ENCODE peak calls at places on chromosomes 2 and 18, in five cellular contexts. One of them, this sample, is unnamed.
A peak's percentile ranks its signal among the peaks of the same experiment; 100 is the strongest.

GRCh38 chr2:102034683-102035606 is 43.2 kb downstream of the IL1R2 start:
- DNase-seq in Peyer's patch: no peak
- DNase-seq in CD14-positive monocyte: no peak
- DNase-seq in IMR-90: no peak
- DNase-seq in cardiac fibroblast: no peak
- DNase-seq in this sample: no peak

GRCh38 chr2:106167067-106167466 is 27.0 kb downstream of the UXS1 start:
- DNase-seq in IMR-90: no peak
- DNase-seq in cardiac fibroblast: no peak
- DNase-seq in Peyer's patch: no peak
- DNase-seq in CD14-positive monocyte: no peak
- DNase-seq in this sample: no peak

GRCh38 chr18:56162316-56162715 is 476.1 kb downstream of the TXNL1 start:
- DNase-seq in CD14-positive monocyte: no peak
- DNase-seq in cardiac fibroblast: peak; percentile 47
- DNase-seq in Peyer's patch: no peak
- DNase-seq in IMR-90: peak; percentile 33
- DNase-seq in this sample: no peak

GRCh38 chr2:224145751-224146355 is 106.8 kb upstream of the SERPINE2 start:
- DNase-seq in Peyer's patch: peak; percentile 76
- DNase-seq in CD14-positive monocyte: no peak
- DNase-seq in cardiac fibroblast: peak; percentile 92
- DNase-seq in IMR-90: peak; percentile 80
- DNase-seq in this sample: peak; percentile 97

GRCh38 chr2:185335879-185336278 is 402.7 kb upstream of the FSIP2 start:
- DNase-seq in cardiac fibroblast: no peak
- DNase-seq in IMR-90: no peak
- DNase-seq in CD14-positive monocyte: no peak
- DNase-seq in Peyer's patch: no peak
- DNase-seq in this sample: no peak

GRCh38 chr2:240452471-240453256 is 17.2 kb downstream of the GPC1 start:
- DNase-seq in CD14-positive monocyte: no peak
- DNase-seq in IMR-90: peak; percentile 35
- DNase-seq in cardiac fibroblast: peak; percentile 64
- DNase-seq in Peyer's patch: peak; percentile 62
- DNase-seq in this sample: peak; percentile 60

GRCh38 chr18:51135361-51135760 is 62.1 kb downstream of the MEX3C start:
- DNase-seq in CD14-positive monocyte: no peak
- DNase-seq in cardiac fibroblast: peak; percentile 57
- DNase-seq in Peyer's patch: no peak
- DNase-seq in IMR-90: peak; percentile 35
- DNase-seq in this sample: peak; percentile 44

GRCh38 chr18:66616523-66616983 is 12.7 kb upstream of the CDH19 start:
- DNase-seq in IMR-90: no peak
- DNase-seq in Peyer's patch: no peak
- DNase-seq in cardiac fibroblast: peak; percentile 16
- DNase-seq in CD14-positive monocyte: no peak
- DNase-seq in this sample: no peak

GRCh38 chr2:172074254-172074653 is 11.1 kb upstream of the DLX1 start:
- DNase-seq in CD14-positive monocyte: no peak
- DNase-seq in IMR-90: no peak
- DNase-seq in cardiac fibroblast: no peak
- DNase-seq in Peyer's patch: no peak
- DNase-seq in this sample: no peak

GRCh38 chr18:13530879-13531387 is 195.4 kb downstream of the FAM210A start:
- DNase-seq in CD14-positive monocyte: no peak
- DNase-seq in IMR-90: peak; percentile 8
- DNase-seq in Peyer's patch: peak; percentile 72
- DNase-seq in cardiac fibroblast: peak; percentile 46
- DNase-seq in this sample: peak; percentile 14

GRCh38 chr2:47227532-47228166 is 72.5 kb upstream of the STPG4 start:
- DNase-seq in IMR-90: no peak
- DNase-seq in CD14-positive monocyte: no peak
- DNase-seq in cardiac fibroblast: no peak
- DNase-seq in Peyer's patch: no peak
- DNase-seq in this sample: no peak

GRCh38 chr2:68730828-68731227 is 3.8 kb upstream of the ARHGAP25 start:
- DNase-seq in CD14-positive monocyte: no peak
- DNase-seq in Peyer's patch: no peak
- DNase-seq in IMR-90: peak; percentile 89
- DNase-seq in cardiac fibroblast: no peak
- DNase-seq in this sample: peak; percentile 18

GRCh38 chr2:24076849-24077534 is 866 bp upstream of the SF3B6 start:
- DNase-seq in CD14-positive monocyte: no peak
- DNase-seq in IMR-90: no peak
- DNase-seq in cardiac fibroblast: peak; percentile 20
- DNase-seq in Peyer's patch: no peak
- DNase-seq in this sample: no peak

DNA sequence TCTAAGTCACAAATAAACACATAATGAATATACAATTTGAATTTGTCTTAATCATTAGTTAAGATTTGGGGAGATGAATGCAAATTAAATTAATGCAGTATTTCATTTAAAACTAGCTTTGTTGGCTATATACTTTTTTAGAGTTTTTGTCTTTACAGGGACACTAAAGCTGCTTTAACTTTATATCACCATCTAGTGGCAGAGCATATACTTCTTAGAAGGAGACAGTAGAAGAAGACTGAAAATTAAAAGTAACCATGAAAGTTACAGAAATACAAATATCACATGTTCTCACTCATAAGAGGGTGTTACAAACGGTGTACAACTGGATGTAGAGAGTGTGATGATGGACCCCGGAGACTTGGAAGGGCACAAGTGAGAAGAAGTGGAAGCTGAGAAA is 268.3 kb upstream of the NETO1 start:
- DNase-seq in CD14-positive monocyte: no peak
- DNase-seq in IMR-90: no peak
- DNase-seq in Peyer's patch: no peak
- DNase-seq in cardiac fibroblast: no peak
- DNase-seq in this sample: no peak
- TF ChIP-seq CTCF in CD14-positive monocyte: no peak
- TF ChIP-seq CTCF in IMR-90: peak; percentile 37
- TF ChIP-seq CTCF in Peyer's patch: no peak
- TF ChIP-seq CTCF in cardiac fibroblast: no peak
- TF ChIP-seq CTCF in this sample: no peak

GRCh38 chr2:2134037-2134436 is 197.0 kb downstream of the MYT1L start:
- DNase-seq in cardiac fibroblast: no peak
- DNase-seq in CD14-positive monocyte: no peak
- DNase-seq in Peyer's patch: no peak
- DNase-seq in IMR-90: no peak
- DNase-seq in this sample: no peak
- TF ChIP-seq CTCF in cardiac fibroblast: no peak
- TF ChIP-seq CTCF in CD14-positive monocyte: no peak
- TF ChIP-seq CTCF in Peyer's patch: no peak
- TF ChIP-seq CTCF in IMR-90: no peak
- TF ChIP-seq CTCF in this sample: no peak

GRCh38 chr2:181231886-181232644 is 225.1 kb upstream of the ITGA4 start:
- DNase-seq in Peyer's patch: no peak
- DNase-seq in cardiac fibroblast: peak; percentile 7
- DNase-seq in IMR-90: no peak
- DNase-seq in CD14-positive monocyte: no peak
- DNase-seq in this sample: peak; percentile 79
- TF ChIP-seq CTCF in Peyer's patch: no peak
- TF ChIP-seq CTCF in cardiac fibroblast: no peak
- TF ChIP-seq CTCF in IMR-90: no peak
- TF ChIP-seq CTCF in CD14-positive monocyte: no peak
- TF ChIP-seq CTCF in this sample: no peak

GRCh38 chr18:80158365-80158764 is 49.3 kb downstream of the ADNP2 start:
- DNase-seq in Peyer's patch: no peak
- DNase-seq in cardiac fibroblast: no peak
- DNase-seq in IMR-90: no peak
- DNase-seq in CD14-positive monocyte: no peak
- DNase-seq in this sample: no peak

GRCh38 chr18:80157708-80158343 is 48.8 kb downstream of the ADNP2 start:
- DNase-seq in CD14-positive monocyte: no peak
- DNase-seq in IMR-90: peak; percentile 74
- DNase-seq in Peyer's patch: peak; percentile 90
- DNase-seq in cardiac fibroblast: peak; percentile 82
- DNase-seq in this sample: peak; percentile 60

GRCh38 chr18:80163183-80163582 is 54.1 kb downstream of the ADNP2 start:
- DNase-seq in cardiac fibroblast: no peak
- DNase-seq in CD14-positive monocyte: no peak
- DNase-seq in Peyer's patch: no peak
- DNase-seq in IMR-90: no peak
- DNase-seq in this sample: no peak

GRCh38 chr18:80161781-80162417 is 52.8 kb downstream of the ADNP2 start:
- DNase-seq in cardiac fibroblast: no peak
- DNase-seq in CD14-positive monocyte: no peak
- DNase-seq in Peyer's patch: no peak
- DNase-seq in IMR-90: no peak
- DNase-seq in this sample: no peak

DNA sequence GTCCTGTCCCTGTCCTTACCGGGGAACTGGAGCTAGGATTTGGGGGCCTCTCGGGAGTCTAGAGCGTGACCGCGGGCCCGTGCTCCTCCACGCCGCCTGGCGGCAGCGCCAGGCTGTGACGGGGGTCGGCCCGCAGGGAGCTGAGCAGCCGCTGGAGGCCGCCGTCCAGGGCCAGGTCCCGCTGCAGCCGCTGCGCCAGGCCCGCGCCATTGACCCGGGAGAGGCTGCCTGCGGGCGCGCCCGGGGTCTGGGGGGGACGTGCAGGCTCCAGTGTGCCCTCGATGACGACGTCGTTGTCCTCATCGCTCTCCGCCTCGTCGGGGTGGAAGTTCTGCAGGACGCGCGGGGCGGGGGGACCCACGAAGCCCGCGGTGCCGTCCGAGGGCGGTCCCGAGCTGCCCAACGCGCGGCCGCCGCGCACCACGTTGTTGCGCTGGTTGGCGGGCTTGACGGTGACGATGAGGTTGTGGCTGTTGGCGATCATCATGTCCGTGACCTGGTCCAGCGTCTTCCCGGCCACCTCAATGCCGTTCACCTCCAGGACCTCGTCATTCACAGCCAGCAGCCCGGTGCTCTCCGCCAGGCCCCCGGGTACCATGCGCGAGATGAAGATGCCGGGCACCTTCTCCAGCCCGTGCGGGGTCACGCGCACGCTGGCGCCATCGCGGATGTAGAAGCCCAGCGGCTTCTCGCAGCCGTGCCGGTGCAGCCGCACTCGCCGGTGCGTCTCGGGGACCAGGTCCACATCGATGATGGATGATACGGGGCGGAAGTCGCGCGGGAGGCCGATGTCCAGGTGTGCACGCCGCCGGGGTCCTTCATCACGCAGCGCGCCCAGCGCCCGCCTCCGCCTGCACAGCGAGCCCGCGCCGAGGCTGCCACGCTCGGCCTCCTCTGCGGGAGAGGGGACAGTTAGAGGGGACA is 50.9 kb downstream of the ADNP2 start:
- DNase-seq in Peyer's patch: no peak
- DNase-seq in IMR-90: no peak
- DNase-seq in CD14-positive monocyte: no peak
- DNase-seq in cardiac fibroblast: peak; percentile 46
- DNase-seq in this sample: peak; percentile 29
- TF ChIP-seq CTCF in Peyer's patch: peak; percentile 52
- TF ChIP-seq CTCF in IMR-90: peak; percentile 31
- TF ChIP-seq CTCF in CD14-positive monocyte: peak; percentile 82
- TF ChIP-seq CTCF in cardiac fibroblast: peak; percentile 38
- TF ChIP-seq CTCF in this sample: peak; percentile 35

DNA sequence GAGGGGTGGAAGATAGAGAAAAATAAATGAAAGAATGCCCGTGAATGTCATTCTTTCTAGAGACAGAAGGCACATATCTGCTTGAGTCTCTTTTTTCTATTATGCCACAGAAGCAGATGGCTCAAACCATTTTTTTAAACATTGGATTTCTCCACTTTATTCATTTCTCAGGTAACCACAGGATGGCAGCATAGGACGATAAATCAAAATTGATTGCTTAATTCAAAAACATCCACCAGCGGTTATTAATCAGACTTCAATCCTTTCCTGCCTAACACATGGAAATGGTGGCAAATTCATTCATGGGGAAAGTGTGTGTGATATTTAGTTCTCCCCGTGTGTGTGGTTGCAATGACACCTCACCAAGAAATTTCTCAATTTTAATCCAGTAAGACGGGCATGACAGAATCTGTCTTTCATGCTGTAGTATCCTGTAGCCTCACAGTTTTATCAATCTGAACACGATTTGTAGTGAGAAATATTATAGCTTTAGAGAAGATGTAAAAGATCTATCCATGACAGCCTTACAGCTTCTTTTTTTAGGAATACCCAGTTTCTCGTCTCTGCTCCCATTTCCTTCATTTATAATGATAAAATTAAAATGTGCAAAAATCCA is 72.2 kb downstream of the DSC3 start:
- DNase-seq in CD14-positive monocyte: no peak
- DNase-seq in cardiac fibroblast: peak; percentile 51
- DNase-seq in IMR-90: peak; percentile 2
- DNase-seq in Peyer's patch: no peak
- DNase-seq in this sample: peak; percentile 8
- TF ChIP-seq CTCF in CD14-positive monocyte: peak; percentile 17
- TF ChIP-seq CTCF in cardiac fibroblast: no peak
- TF ChIP-seq CTCF in IMR-90: peak; percentile 11
- TF ChIP-seq CTCF in Peyer's patch: peak; percentile 65
- TF ChIP-seq CTCF in this sample: no peak

GRCh38 chr18:78506031-78506461 is 473.6 kb upstream of the SALL3 start:
- DNase-seq in Peyer's patch: no peak
- DNase-seq in CD14-positive monocyte: no peak
- DNase-seq in cardiac fibroblast: no peak
- DNase-seq in IMR-90: no peak
- DNase-seq in this sample: no peak
- TF ChIP-seq CTCF in Peyer's patch: no peak
- TF ChIP-seq CTCF in CD14-positive monocyte: no peak
- TF ChIP-seq CTCF in cardiac fibroblast: no peak
- TF ChIP-seq CTCF in IMR-90: no peak
- TF ChIP-seq CTCF in this sample: no peak

DNA sequence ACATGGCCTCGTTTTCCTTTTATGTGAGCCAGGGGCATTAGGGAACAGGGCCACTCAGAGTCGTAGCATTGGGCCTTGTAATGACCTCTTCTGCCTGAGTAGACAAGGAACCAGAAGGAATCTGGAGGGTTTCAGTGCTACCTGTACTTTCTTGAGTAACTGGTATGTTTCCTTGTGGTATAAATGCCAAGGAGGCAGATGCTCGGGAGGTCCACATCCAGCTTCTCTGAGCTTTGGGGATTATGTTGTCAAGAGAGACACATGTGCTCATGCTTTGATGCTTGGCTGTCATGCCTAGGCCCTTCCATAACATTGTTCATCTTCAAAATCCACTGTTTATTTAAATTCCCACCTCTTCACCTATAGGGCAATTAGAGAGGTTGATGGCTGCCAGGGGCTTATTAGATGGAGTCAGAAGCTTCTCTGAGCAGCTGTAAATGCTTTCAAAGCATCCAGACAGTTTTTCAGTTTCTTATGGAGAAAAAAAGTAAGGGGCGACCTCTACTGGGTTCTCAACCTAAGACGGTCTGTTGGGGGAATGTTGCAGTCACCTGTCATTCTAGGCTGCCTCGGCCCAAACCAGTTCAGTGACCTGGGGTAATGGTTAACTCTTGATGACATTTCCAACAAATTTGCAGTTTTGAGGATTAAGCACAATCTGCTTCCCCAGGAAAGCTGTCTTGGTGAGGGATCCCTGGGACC is 26.5 kb downstream of the FOSL2 start:
- DNase-seq in Peyer's patch: no peak
- DNase-seq in cardiac fibroblast: no peak
- DNase-seq in CD14-positive monocyte: peak; percentile 6
- DNase-seq in IMR-90: no peak
- DNase-seq in this sample: no peak
- TF ChIP-seq CTCF in Peyer's patch: peak; percentile 4
- TF ChIP-seq CTCF in cardiac fibroblast: no peak
- TF ChIP-seq CTCF in CD14-positive monocyte: no peak
- TF ChIP-seq CTCF in IMR-90: no peak
- TF ChIP-seq CTCF in this sample: no peak

GRCh38 chr2:71226391-71226964 is 425 bp downstream of the PAIP2B start:
- DNase-seq in CD14-positive monocyte: no peak
- DNase-seq in IMR-90: no peak
- DNase-seq in Peyer's patch: peak; percentile 69
- DNase-seq in cardiac fibroblast: no peak
- DNase-seq in this sample: no peak
- TF ChIP-seq CTCF in CD14-positive monocyte: no peak
- TF ChIP-seq CTCF in IMR-90: no peak
- TF ChIP-seq CTCF in Peyer's patch: peak; percentile 5
- TF ChIP-seq CTCF in cardiac fibroblast: peak; percentile 1
- TF ChIP-seq CTCF in this sample: no peak

This sample was measured in foreskin fibroblast.